ENCODE peak calls at places on chromosomes 1 and 21, in eight cellular contexts. D is PC-3; F is heart left ventricle; G is upper lobe of right lung; Y is aorta; V is suprapubic skin; S is CD8-positive, alpha-beta memory T cell; C is trophoblast cell. N is an unnamed sample.

GRCh38 chr1:55531644-55532043 is 316.5 kb upstream of the USP24 start:
- DNase-seq in D (no peak), F (no peak), G (no peak), Y (no peak), V (no peak), S (no peak), C (no peak), N (no peak)

GRCh38 chr1:165369255-165369848 is 12.8 kb upstream of the LMX1A start:
- DNase-seq in D (peak; percentile 73), F (peak; percentile 64), G (peak; percentile 73), Y (peak; percentile 88), V (no peak), S (no peak), C (no peak), N (no peak)

GRCh38 chr1:47444578-47445465 is 7.0 kb downstream of the FOXD2 start:
- DNase-seq in D (no peak), F (no peak), G (peak; percentile 68), Y (peak; percentile 82), V (no peak), S (peak; percentile 26), C (no peak), N (no peak)

GRCh38 chr1:23980725-23981063 is 567 bp upstream of the SRSF10 start:
- DNase-seq in D (peak; percentile 55), F (no peak), G (no peak), Y (no peak), V (no peak), S (peak; percentile 7), C (peak; percentile 28), N (peak; percentile 56)

GRCh38 chr1:192002063-192002462 is 156.2 kb upstream of the RGS18 start:
- DNase-seq in D (no peak), F (no peak), G (no peak), Y (no peak), V (no peak), S (no peak), C (no peak), N (no peak)

GRCh38 chr1:245168090-245168489 is 13.3 kb downstream of the KIF26B start:
- DNase-seq in D (no peak), F (peak; percentile 55), G (peak; percentile 73), Y (no peak), V (no peak), S (no peak), C (no peak), N (no peak)

GRCh38 chr1:984476-984814 is 2.6 kb upstream of the PERM1 start:
- DNase-seq in D (no peak), F (no peak), G (no peak), Y (no peak), V (no peak), S (no peak), C (no peak), N (no peak)

GRCh38 chr1:159562680-159563079 is 24.9 kb upstream of the APCS start:
- DNase-seq in D (no peak), F (no peak), G (no peak), Y (no peak), V (no peak), S (no peak), C (no peak), N (no peak)

GRCh38 chr1:11730429-11730861 is 5.5 kb upstream of the AGTRAP start:
- DNase-seq in D (peak; percentile 31), F (no peak), G (no peak), Y (no peak), V (no peak), S (peak; percentile 57), C (no peak), N (peak; percentile 47)

GRCh38 chr1:167200272-167200671 is 20.4 kb upstream of the POU2F1 start:
- DNase-seq in D (no peak), F (no peak), G (no peak), Y (no peak), V (no peak), S (no peak), C (no peak), N (no peak)

GRCh38 chr21:33241846-33242245 is 12.1 kb downstream of the IFNAR2 start:
- DNase-seq in D (no peak), F (no peak), G (no peak), Y (no peak), V (no peak), S (no peak), C (no peak), N (no peak)

GRCh38 chr1:34370748-34371147 is 194.0 kb downstream of the C1orf94 start:
- DNase-seq in D (no peak), F (no peak), G (no peak), Y (no peak), V (no peak), S (no peak), C (no peak), N (no peak)

GRCh38 chr1:152398812-152399698 is 15.0 kb downstream of the CRNN start:
- DNase-seq in D (peak; percentile 54), F (no peak), G (no peak), Y (no peak), V (no peak), S (no peak), C (no peak), N (no peak)

GRCh38 chr1:236509647-236510401 is 14.0 kb upstream of the LGALS8 start:
- DNase-seq in D (no peak), F (no peak), G (no peak), Y (no peak), V (no peak), S (no peak), C (no peak), N (no peak)

GRCh38 chr21:45318556-45319341 is 31.1 kb upstream of the POFUT2 start:
- DNase-seq in D (no peak), F (peak; percentile 91), G (peak; percentile 78), Y (peak; percentile 92), V (peak; percentile 79), S (no peak), C (no peak), N (no peak)

GRCh38 chr21:45318146-45318555 is 30.5 kb upstream of the POFUT2 start:
- DNase-seq in D (no peak), F (peak; percentile 26), G (peak; percentile 57), Y (no peak), V (no peak), S (no peak), C (no peak), N (no peak)

GRCh38 chr21:45317401-45318145 is 29.9 kb upstream of the POFUT2 start:
- DNase-seq in D (peak; percentile 59), F (peak; percentile 22), G (peak; percentile 61), Y (peak; percentile 76), V (no peak), S (no peak), C (no peak), N (no peak)

GRCh38 chr21:45319461-45320211 is 31.9 kb upstream of the POFUT2 start:
- DNase-seq in D (no peak), F (peak; percentile 73), G (peak; percentile 67), Y (peak; percentile 93), V (no peak), S (no peak), C (no peak), N (no peak)

DNA sequence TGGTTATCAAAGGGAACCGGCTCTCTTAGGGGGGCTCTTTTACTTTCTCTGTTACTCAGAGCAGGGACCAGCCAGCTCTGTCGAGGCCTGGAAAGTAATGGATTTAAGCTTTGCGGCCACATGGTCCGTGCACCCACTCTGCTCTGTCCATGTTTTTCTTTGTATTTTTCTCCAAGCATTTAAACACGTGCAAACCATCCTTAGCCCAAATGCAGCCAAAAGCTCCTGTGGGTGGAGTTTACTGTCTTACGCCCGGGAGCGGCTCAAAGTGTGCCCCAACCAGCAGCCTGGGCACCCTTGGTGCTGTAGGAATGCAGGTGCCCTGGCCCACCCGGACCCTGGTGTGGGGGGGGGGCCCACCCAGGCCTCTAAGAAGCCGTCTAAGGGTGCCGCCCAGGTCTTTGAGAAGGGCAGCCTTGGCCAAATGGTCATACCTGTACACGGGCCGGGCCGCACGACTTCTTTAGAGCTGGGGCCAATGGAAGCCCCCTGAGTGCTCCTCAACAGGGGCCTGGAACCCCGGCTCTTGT is 29.2 kb upstream of the POFUT2 start:
- DNase-seq in D (no peak), F (no peak), G (no peak), Y (peak; percentile 68), V (no peak), S (no peak), C (no peak), N (no peak)
- H3K27ac ChIP-seq in D (no peak overlapping the region), F (peak overlapping the region; percentile 34), G (peak overlapping the region; percentile 85), Y (no peak overlapping the region), V (peak overlapping the region; percentile 63), S (no peak overlapping the region), C (no peak overlapping the region), N (no peak overlapping the region)

DNA sequence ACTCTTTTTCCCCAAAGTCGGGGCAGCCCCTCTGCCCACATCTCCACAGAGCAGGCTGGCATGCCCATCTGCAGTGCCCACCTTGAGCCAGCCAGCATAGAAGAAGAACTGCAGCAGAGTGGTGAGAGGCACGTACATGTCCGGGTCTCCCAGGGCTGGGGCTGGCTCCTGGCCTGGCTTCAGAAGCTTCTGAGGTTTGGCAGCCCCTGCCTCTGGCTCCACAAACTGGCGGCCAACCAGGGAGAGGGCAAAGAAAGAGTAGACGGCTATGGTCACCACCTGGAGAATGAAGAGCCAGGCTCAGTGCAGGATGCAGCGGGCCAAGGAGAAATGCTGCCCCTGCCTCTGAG is 3.0 kb downstream of the BEST4 start:
- DNase-seq in D (no peak), F (no peak), G (no peak), Y (peak; percentile 73), V (no peak), S (no peak), C (no peak), N (no peak)
- H3K4me3 ChIP-seq in D (no peak overlapping the region), F (no peak overlapping the region), G (no peak overlapping the region), Y (no peak overlapping the region), V (no peak overlapping the region), S (peak overlapping the region; percentile 53), C (no peak overlapping the region), N (no peak overlapping the region)

GRCh38 chr1:8335246-8335645 is 17.3 kb downstream of the SLC45A1 start:
- DNase-seq in D (no peak), F (peak; percentile 17), G (no peak), Y (no peak), V (no peak), S (no peak), C (no peak), N (no peak)
- H3K27ac ChIP-seq in D (no peak overlapping the region), F (no peak overlapping the region), G (no peak overlapping the region), Y (no peak overlapping the region), V (no peak overlapping the region), S (no peak overlapping the region), C (no peak overlapping the region), N (no peak overlapping the region)

GRCh38 chr1:10155087-10155712 is 55.2 kb upstream of the KIF1B start:
- DNase-seq in D (no peak), F (peak; percentile 50), G (no peak), Y (no peak), V (no peak), S (no peak), C (no peak), N (no peak)

GRCh38 chr1:10161541-10162290 is 48.7 kb upstream of the KIF1B start:
- DNase-seq in D (no peak), F (peak; percentile 74), G (no peak), Y (peak; percentile 84), V (no peak), S (no peak), C (no peak), N (no peak)

GRCh38 chr1:10160173-10160572 is 50.2 kb upstream of the KIF1B start:
- DNase-seq in D (no peak), F (no peak), G (no peak), Y (no peak), V (no peak), S (no peak), C (no peak), N (no peak)

DNA sequence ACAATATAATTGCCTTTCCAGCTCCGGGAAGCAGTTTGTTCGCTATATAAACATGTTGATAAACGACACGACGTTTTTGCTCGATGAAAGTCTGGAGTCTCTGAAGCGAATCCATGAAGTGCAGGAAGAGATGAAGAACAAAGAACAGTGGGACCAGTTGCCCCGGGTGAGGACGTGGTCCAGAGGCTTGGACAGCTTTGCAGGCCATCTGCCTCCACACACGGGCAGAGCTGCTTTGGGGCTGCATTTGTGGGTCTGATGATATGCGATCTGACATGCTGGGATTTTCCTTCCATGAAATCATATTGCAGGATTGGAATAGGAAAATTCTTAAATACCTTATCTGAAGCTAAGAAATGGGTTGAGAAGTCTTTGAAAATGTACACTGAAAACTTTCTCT is 49.2 kb upstream of the KIF1B start:
- DNase-seq in D (no peak), F (no peak), G (no peak), Y (no peak), V (no peak), S (no peak), C (no peak), N (no peak)
- H3K4me3 ChIP-seq in D (no peak overlapping the region), F (no peak overlapping the region), G (no peak overlapping the region), Y (no peak overlapping the region), V (no peak overlapping the region), S (no peak overlapping the region), C (no peak overlapping the region), N (no peak overlapping the region)